ENCODE peak calls at places on chromosome 3, in seven cellular contexts. Y is fibroblast of pulmonary artery, J is mesothelial cell of epicardium, O is HL-60, L is nephron progenitor cell, W is lung, E is DND-41. U is an unnamed sample.

GRCh38 chr3:13556214-13556613 is 7.3 kb downstream of the FBLN2 start:
- DNase-seq in E (peak), O (no peak), L (no peak), Y (no peak), J (no peak), W (no peak), U (no peak)

GRCh38 chr3:195441971-195442572 is 748 bp downstream of the ACAP2 start:
- DNase-seq in Y (peak), L (peak), E (peak), J (peak), W (peak), O (peak), U (no peak)

GRCh38 chr3:4985330-4986174 is 6.3 kb downstream of the BHLHE40 start:
- DNase-seq in E (no peak), L (no peak), Y (peak), W (no peak), O (no peak), J (no peak), U (no peak)

GRCh38 chr3:170598091-170598502 is 12.2 kb upstream of the SLC7A14 start:
- DNase-seq in O (no peak), L (no peak), J (no peak), W (no peak), E (no peak), Y (no peak), U (no peak)

GRCh38 chr3:135898774-135899173 is 66.8 kb upstream of the PPP2R3A start:
- DNase-seq in L (no peak), E (no peak), O (no peak), W (no peak), Y (no peak), J (no peak), U (no peak)

GRCh38 chr3:125319765-125320164 is 55.4 kb downstream of the ZNF148 start:
- DNase-seq in W (no peak), O (no peak), E (no peak), L (no peak), J (no peak), Y (no peak), U (no peak)

GRCh38 chr3:164467027-164467426 is 611.3 kb downstream of the SI start:
- DNase-seq in J (no peak), Y (no peak), O (no peak), E (no peak), L (no peak), W (no peak), U (no peak)

GRCh38 chr3:197031315-197032285 is 2.0 kb upstream of the MELTF start:
- DNase-seq in Y (peak), L (no peak), E (no peak), W (peak), O (peak), J (no peak), U (no peak)

GRCh38 chr3:33046521-33046920 is 50.4 kb downstream of the GLB1 start:
- DNase-seq in L (no peak), O (no peak), Y (no peak), W (no peak), E (no peak), J (no peak), U (no peak)

GRCh38 chr3:42656680-42657610 is 3.4 kb downstream of the ZBTB47 start:
- DNase-seq in W (no peak), J (no peak), O (no peak), E (no peak), L (no peak), Y (no peak), U (no peak)

GRCh38 chr3:48248095-48248863 is 7.4 kb downstream of the ZNF589 start:
- DNase-seq in L (no peak), J (no peak), W (no peak), E (no peak), O (no peak), Y (no peak), U (no peak)

GRCh38 chr3:185176756-185177359 is 24.0 kb upstream of the C3orf70 start:
- DNase-seq in Y (peak), W (no peak), J (peak), O (peak), E (peak), L (peak), U (no peak)

GRCh38 chr3:33385423-33385822 is 54.8 kb downstream of the UBP1 start:
- DNase-seq in O (no peak), L (no peak), W (no peak), J (no peak), Y (no peak), E (peak), U (no peak)

GRCh38 chr3:195221015-195221853 is 49.7 kb downstream of the XXYLT1 start:
- DNase-seq in O (peak), W (no peak), J (peak), E (no peak), Y (peak), L (no peak), U (peak)

GRCh38 chr3:194521514-194522260 is 34.9 kb upstream of the ATP13A3 start:
- DNase-seq in L (no peak), Y (peak), O (no peak), E (no peak), J (no peak), W (no peak), U (no peak)

GRCh38 chr3:63791974-63792373 is 27.1 kb upstream of the C3orf49 start:
- DNase-seq in Y (peak), E (no peak), W (no peak), J (no peak), L (no peak), O (no peak), U (no peak)

GRCh38 chr3:160090653-160091052 is 102.0 kb downstream of the IL12A start:
- DNase-seq in J (no peak), L (no peak), O (no peak), W (no peak), Y (no peak), E (no peak), U (no peak)

GRCh38 chr3:107506458-107506857 is 16.3 kb upstream of the BBX start:
- DNase-seq in W (no peak), J (no peak), O (no peak), E (no peak), L (no peak), Y (no peak), U (no peak)

GRCh38 chr3:172924546-172924945 is 174.0 kb downstream of the ECT2 start:
- DNase-seq in L (no peak), E (no peak), O (no peak), Y (no peak), W (no peak), J (no peak), U (no peak)

GRCh38 chr3:79767194-79767952 is 425 bp downstream of the ROBO1 start:
- DNase-seq in L (peak), J (no peak), O (no peak), Y (peak), W (no peak), E (no peak), U (no peak)

GRCh38 chr3:140403559-140403958 is 274.3 kb upstream of the TRIM42 start:
- DNase-seq in E (no peak), L (no peak), Y (no peak), O (no peak), W (peak), J (no peak), U (no peak)

GRCh38 chr3:110542552-110543164 is 529.0 kb upstream of the NECTIN3 start:
- DNase-seq in W (no peak), E (no peak), O (no peak), Y (no peak), L (no peak), J (no peak), U (no peak)

GRCh38 chr3:105365536-105366301 is 990 bp upstream of the ALCAM start:
- DNase-seq in J (no peak), E (no peak), W (peak), L (peak), Y (peak), O (no peak), U (no peak)

GRCh38 chr3:1439395-1439794 is 346.6 kb downstream of the CNTN6 start:
- DNase-seq in E (no peak), L (peak), W (no peak), O (peak), Y (no peak), J (no peak), U (no peak)

GRCh38 chr3:174758943-174759342 is 100.2 kb upstream of the NAALADL2 start:
- DNase-seq in J (no peak), Y (no peak), E (no peak), O (no peak), W (no peak), L (no peak), U (no peak)

GRCh38 chr3:171831936-171832335 is 11.2 kb upstream of the TMEM212 start:
- DNase-seq in Y (peak), L (no peak), J (no peak), O (no peak), E (no peak), W (no peak), U (no peak)

GRCh38 chr3:12944849-12945248 is 103.5 kb upstream of the RPL32 start:
- DNase-seq in E (no peak), J (no peak), O (no peak), W (no peak), Y (no peak), L (peak), U (no peak)

GRCh38 chr3:23926736-23927135 is 9.8 kb downstream of the RPL15 start:
- DNase-seq in W (no peak), Y (no peak), E (no peak), J (no peak), O (no peak), L (no peak), U (no peak)

GRCh38 chr3:141454906-141455602 is 31.8 kb upstream of the RASA2 start:
- DNase-seq in O (peak), E (peak), L (no peak), J (no peak), W (no peak), Y (peak), U (no peak)

GRCh38 chr3:11185564-11186317 is 31.4 kb downstream of the HRH1 start:
- DNase-seq in O (no peak), E (no peak), J (no peak), L (no peak), Y (peak), W (peak), U (no peak)

GRCh38 chr3:25962255-25962654 is 172.4 kb downstream of the OXSM start:
- DNase-seq in W (no peak), L (no peak), E (no peak), J (no peak), Y (no peak), O (no peak), U (no peak)

GRCh38 chr3:184129012-184129411 is 6.1 kb upstream of the EIF2B5 start:
- DNase-seq in Y (peak), E (peak), J (no peak), L (peak), O (peak), W (peak), U (no peak)

GRCh38 chr3:115671761-115672455 is 48.6 kb downstream of the GAP43 start:
- DNase-seq in W (no peak), O (no peak), L (no peak), Y (no peak), E (no peak), J (no peak), U (no peak)

GRCh38 chr3:168077091-168077490 is 18.6 kb downstream of the GOLIM4 start:
- DNase-seq in E (no peak), O (no peak), J (no peak), W (no peak), Y (no peak), L (no peak), U (no peak)

GRCh38 chr3:178583963-178584575 is 47.8 kb downstream of the KCNMB2 start:
- DNase-seq in Y (no peak), E (no peak), J (no peak), L (no peak), W (no peak), O (no peak), U (no peak)

GRCh38 chr3:184314700-184315505 is 497 bp downstream of the EIF4G1 start:
- DNase-seq in Y (peak), J (peak), L (peak), E (peak), W (peak), O (peak), U (peak)

DNA sequence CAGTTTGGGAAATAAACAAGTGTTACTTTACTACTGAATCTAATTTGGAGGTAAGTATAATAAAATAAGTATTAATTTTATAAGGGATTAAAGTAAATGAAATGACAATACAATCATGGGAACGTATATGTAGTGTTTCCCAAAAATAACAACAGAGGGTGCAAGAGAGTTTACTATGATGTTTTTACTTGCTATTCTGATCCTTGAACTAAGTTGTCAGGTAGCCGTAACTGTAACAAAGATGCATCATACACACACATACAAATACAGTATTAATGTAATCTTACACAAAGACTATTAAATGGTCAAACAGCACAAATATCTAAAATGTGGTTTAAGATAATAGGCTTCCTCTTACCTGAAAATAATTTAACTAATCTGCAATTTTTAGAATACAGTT is 311.4 kb downstream of the TBC1D5 start:
- DNase-seq in E (no peak), L (no peak), O (no peak), W (no peak), J (no peak), Y (peak), U (no peak)
- TF ChIP-seq CTCF in E (peak), L (no peak), O (no peak), W (no peak), J (no peak), Y (peak), U (peak)

GRCh38 chr3:116864627-116864927 is 155.0 kb downstream of the TUSC7 start:
- DNase-seq in E (no peak), O (no peak), J (no peak), W (no peak), Y (no peak), L (no peak), U (no peak)
- TF ChIP-seq CTCF in E (no peak), O (no peak), J (no peak), W (no peak), Y (no peak), L (peak), U (no peak)

GRCh38 chr3:98188553-98188952 is 22.1 kb downstream of the OR5H15 start:
- DNase-seq in Y (no peak), E (no peak), W (no peak), O (peak), J (no peak), L (no peak), U (no peak)
- TF ChIP-seq CTCF in Y (no peak), E (peak), W (no peak), O (peak), J (no peak), L (no peak), U (peak)

GRCh38 chr3:8767667-8768363 is 1.6 kb downstream of the OXTR start:
- DNase-seq in E (no peak), O (peak), L (peak), W (no peak), J (no peak), Y (no peak), U (no peak)
- TF ChIP-seq CTCF in E (no peak), O (no peak), L (no peak), W (no peak), J (no peak), Y (peak), U (no peak)

GRCh38 chr3:52128118-52128683 is 26.0 kb downstream of the POC1A start:
- DNase-seq in E (no peak), O (no peak), Y (peak), L (no peak), J (no peak), W (no peak), U (no peak)
- TF ChIP-seq CTCF in E (no peak), O (no peak), Y (no peak), L (no peak), J (no peak), W (no peak), U (no peak)

GRCh38 chr3:119808244-119808643 is 26.3 kb downstream of the NR1I2 start:
- DNase-seq in W (no peak), J (no peak), Y (no peak), E (no peak), L (no peak), O (no peak), U (no peak)

GRCh38 chr3:119812491-119813058 is 30.7 kb downstream of the NR1I2 start:
- DNase-seq in J (no peak), O (no peak), Y (no peak), W (no peak), E (no peak), L (no peak), U (no peak)

GRCh38 chr3:119808843-119809242 is 26.9 kb downstream of the NR1I2 start:
- DNase-seq in J (no peak), L (no peak), Y (no peak), W (no peak), O (no peak), E (no peak), U (no peak)

GRCh38 chr3:119809249-119810017 is 27.5 kb downstream of the NR1I2 start:
- DNase-seq in J (no peak), W (no peak), O (peak), E (no peak), Y (no peak), L (no peak), U (no peak)

GRCh38 chr3:119810018-119810435 is 28.1 kb downstream of the NR1I2 start:
- DNase-seq in E (no peak), Y (peak), J (no peak), W (no peak), L (no peak), O (peak), U (no peak)
- TF ChIP-seq CTCF in E (no peak), Y (peak), J (no peak), W (no peak), L (no peak), O (no peak), U (no peak)

U was measured in type B pancreatic cell.